ENCODE peak calls at places on chromosomes 3 and 15, in nine cellular contexts. A is cardiac muscle cell; E is suprapubic skin; N is HAP-1; U is lower lobe of right lung; M is cardiac fibroblast; R is CD8-positive, alpha-beta memory T cell; S is choroid plexus epithelial cell; J is AG10803. G is an unnamed sample.

GRCh38 chr3:127689266-127689860 is 16.6 kb downstream of the ABTB1 start:
- DNase-seq in S (no peak), U (peak), A (no peak), E (peak), R (no peak), M (no peak), N (no peak), J (no peak), G (no peak)

GRCh38 chr3:55292360-55292759 is 194.7 kb downstream of the WNT5A start:
- DNase-seq in J (no peak), M (no peak), R (no peak), E (no peak), A (no peak), N (no peak), U (no peak), S (no peak), G (no peak)

GRCh38 chr15:58698887-58699641 is 50.4 kb downstream of the ADAM10 start:
- DNase-seq in M (no peak), N (no peak), J (no peak), A (no peak), E (no peak), U (no peak), R (no peak), S (peak), G (no peak)

GRCh38 chr15:101176625-101177024 is 75.2 kb downstream of the CHSY1 start:
- DNase-seq in N (no peak), A (peak), R (no peak), J (no peak), S (peak), U (no peak), M (peak), E (peak), G (no peak)

GRCh38 chr15:81336568-81336967 is 12.6 kb upstream of the STARD5 start:
- DNase-seq in A (peak), U (no peak), M (peak), N (no peak), S (peak), E (no peak), J (peak), R (peak), G (peak)

GRCh38 chr3:126129408-126129891 is 45.5 kb upstream of the SLC41A3 start:
- DNase-seq in E (peak), N (no peak), R (no peak), J (no peak), A (peak), S (peak), M (peak), U (peak), G (no peak)

GRCh38 chr3:12798559-12799179 is 2.2 kb downstream of the CAND2 start:
- DNase-seq in R (no peak), S (no peak), N (no peak), M (no peak), U (no peak), A (no peak), E (no peak), J (no peak), G (no peak)

GRCh38 chr15:51866751-51867150 is 37.3 kb downstream of the TMOD3 start:
- DNase-seq in M (peak), R (no peak), J (no peak), A (no peak), E (no peak), U (no peak), S (no peak), N (no peak), G (no peak)

GRCh38 chr15:39079296-39079834 is 501.5 kb upstream of the THBS1 start:
- DNase-seq in A (peak), S (peak), E (no peak), N (no peak), M (peak), R (no peak), U (no peak), J (peak), G (peak)

GRCh38 chr3:131221731-131222130 is 159.8 kb upstream of the NUDT16 start:
- DNase-seq in M (peak), J (peak), E (no peak), R (no peak), S (peak), N (no peak), U (no peak), A (peak), G (peak)

GRCh38 chr3:141929341-141929995 is 53.0 kb downstream of the ATP1B3 start:
- DNase-seq in U (no peak), N (no peak), R (no peak), A (no peak), E (peak), M (no peak), S (no peak), J (no peak), G (no peak)

GRCh38 chr15:100310511-100310910 is 31.3 kb downstream of the ADAMTS17 start:
- DNase-seq in N (no peak), S (no peak), J (no peak), R (no peak), A (no peak), M (no peak), E (no peak), U (no peak), G (peak)

GRCh38 chr15:63586790-63587189 is 10.4 kb upstream of the FBXL22 start:
- DNase-seq in A (no peak), S (no peak), M (no peak), U (no peak), J (no peak), E (no peak), R (no peak), N (no peak), G (no peak)

GRCh38 chr15:60507596-60508424 is 28.9 kb upstream of the ICE2 start:
- DNase-seq in J (peak), A (peak), E (no peak), U (no peak), N (peak), R (peak), S (peak), M (peak), G (peak)

GRCh38 chr3:152193673-152194267 is 75.0 kb upstream of the MBNL1 start:
- DNase-seq in N (no peak), J (no peak), A (no peak), U (peak), E (no peak), M (no peak), R (peak), S (no peak), G (no peak)

GRCh38 chr3:180018588-180018987 is 18.1 kb downstream of the PEX5L start:
- DNase-seq in N (no peak), E (no peak), S (no peak), A (no peak), R (no peak), J (no peak), U (no peak), M (no peak), G (peak)

GRCh38 chr3:41769106-41769505 is 192.8 kb downstream of the ULK4 start:
- DNase-seq in M (no peak), R (no peak), U (no peak), N (no peak), J (no peak), E (no peak), A (no peak), S (no peak), G (no peak)

GRCh38 chr3:110419096-110419495 is 652.5 kb upstream of the NECTIN3 start:
- DNase-seq in J (no peak), A (peak), R (no peak), S (peak), U (no peak), M (peak), E (no peak), N (no peak), G (peak)

GRCh38 chr15:25736451-25736850 is 126.7 kb downstream of the ATP10A start:
- DNase-seq in N (no peak), U (no peak), M (no peak), A (peak), E (no peak), R (no peak), S (no peak), J (peak), G (no peak)

GRCh38 chr3:100708644-100708988 is 678 bp upstream of the TFG start:
- DNase-seq in R (no peak), N (no peak), E (no peak), A (no peak), M (no peak), U (no peak), J (no peak), S (no peak), G (peak)

GRCh38 chr3:133568294-133569014 is 5.0 kb upstream of the CDV3 start:
- DNase-seq in U (no peak), E (no peak), J (peak), A (peak), N (no peak), R (no peak), M (peak), S (peak), G (peak)

GRCh38 chr3:40490916-40491315 is 14.0 kb downstream of the ZNF619 start:
- DNase-seq in E (no peak), M (peak), A (no peak), S (peak), J (no peak), N (no peak), U (no peak), R (no peak), G (no peak)

GRCh38 chr3:111729087-111729846 is 129.8 kb upstream of the PHLDB2 start:
- DNase-seq in S (peak), R (no peak), E (no peak), J (peak), N (no peak), U (no peak), M (peak), A (peak), G (no peak)

GRCh38 chr3:64449026-64449425 is 223.8 kb upstream of the PRICKLE2 start:
- DNase-seq in U (no peak), J (no peak), M (no peak), S (no peak), R (no peak), N (no peak), E (no peak), A (no peak), G (no peak)

GRCh38 chr15:45732544-45733130 is 97.8 kb downstream of the SQOR start:
- DNase-seq in R (no peak), S (no peak), U (no peak), E (no peak), M (peak), J (no peak), N (no peak), A (no peak), G (no peak)

GRCh38 chr3:67863869-67864268 is 209.5 kb upstream of the SUCLG2 start:
- DNase-seq in E (no peak), J (no peak), A (no peak), U (no peak), N (peak), R (no peak), M (peak), S (peak), G (peak)

GRCh38 chr15:72203507-72203837 is 5.9 kb upstream of the GRAMD2A start:
- DNase-seq in S (peak), N (no peak), A (peak), M (peak), R (no peak), U (peak), J (peak), E (no peak), G (peak)

GRCh38 chr3:62201438-62202035 is 171.8 kb downstream of the FEZF2 start:
- DNase-seq in J (peak), E (no peak), M (peak), U (no peak), N (peak), A (peak), S (peak), R (no peak), G (peak)

GRCh38 chr15:67080118-67080899 is 14.9 kb downstream of the SMAD3 start:
- DNase-seq in A (peak), S (peak), J (peak), N (peak), R (no peak), M (peak), U (peak), E (no peak), G (no peak)
- H3K4me3 ChIP-seq in A (no peak), S (no peak), J (peak), N (no peak), R (no peak), M (no peak), U (no peak), E (peak), G (no peak)

GRCh38 chr3:174159629-174160028 is 699.5 kb upstream of the NAALADL2 start:
- DNase-seq in M (no peak), N (peak), A (no peak), R (no peak), J (no peak), S (no peak), U (no peak), E (no peak), G (no peak)

GRCh38 chr3:174158674-174159073 is 700.5 kb upstream of the NAALADL2 start:
- DNase-seq in N (no peak), E (no peak), J (peak), A (no peak), U (no peak), R (no peak), S (no peak), M (no peak), G (no peak)

GRCh38 chr3:174153875-174154274 is 705.3 kb upstream of the NAALADL2 start:
- DNase-seq in R (no peak), N (no peak), M (no peak), U (no peak), J (peak), S (no peak), E (no peak), A (no peak), G (no peak)

GRCh38 chr3:174156200-174156599 is 702.9 kb upstream of the NAALADL2 start:
- DNase-seq in R (no peak), S (peak), J (no peak), E (no peak), A (peak), M (peak), U (no peak), N (no peak), G (no peak)
- H3K4me3 ChIP-seq in R (no peak), S (peak), J (no peak), E (no peak), A (no peak), M (peak), U (no peak), N (no peak), G (no peak)

GRCh38 chr3:197508511-197508910 is 47.3 kb downstream of the BDH1 start:
- DNase-seq in U (no peak), M (no peak), J (no peak), A (no peak), N (no peak), R (no peak), S (no peak), E (no peak), G (no peak)

GRCh38 chr3:197508051-197508451 is 47.7 kb downstream of the BDH1 start:
- DNase-seq in R (no peak), S (no peak), N (no peak), A (no peak), E (no peak), J (no peak), U (no peak), M (no peak), G (no peak)

GRCh38 chr3:197507541-197507940 is 48.2 kb downstream of the BDH1 start:
- DNase-seq in M (no peak), E (no peak), S (no peak), J (no peak), A (no peak), U (no peak), R (no peak), N (no peak), G (no peak)

GRCh38 chr3:197510642-197511018 is 45.1 kb downstream of the BDH1 start:
- DNase-seq in S (no peak), M (no peak), E (no peak), A (no peak), R (no peak), J (no peak), N (no peak), U (peak), G (no peak)

GRCh38 chr3:197508924-197509775 is 46.6 kb downstream of the BDH1 start:
- DNase-seq in S (no peak), J (no peak), A (no peak), U (no peak), R (no peak), E (no peak), N (no peak), M (no peak), G (no peak)
- H3K4me3 ChIP-seq in S (no peak), J (peak), A (no peak), U (peak), R (peak), E (peak), N (no peak), M (peak), G (no peak)

GRCh38 chr15:44728576-44729393 is 7.5 kb upstream of the TRIM69 start:
- DNase-seq in M (peak), J (peak), U (peak), A (peak), R (peak), E (peak), S (peak), N (peak), G (peak)

GRCh38 chr15:44726136-44726535 is 10.2 kb upstream of the TRIM69 start:
- DNase-seq in N (no peak), E (no peak), A (peak), U (no peak), R (no peak), J (peak), S (peak), M (peak), G (peak)

GRCh38 chr15:44729394-44729913 is 6.9 kb upstream of the TRIM69 start:
- DNase-seq in R (no peak), A (peak), U (peak), E (no peak), N (peak), M (peak), S (no peak), J (no peak), G (peak)

GRCh38 chr15:44727462-44728231 is 8.7 kb upstream of the TRIM69 start:
- DNase-seq in J (no peak), E (no peak), M (no peak), N (no peak), U (no peak), S (no peak), R (no peak), A (no peak), G (peak)

DNA sequence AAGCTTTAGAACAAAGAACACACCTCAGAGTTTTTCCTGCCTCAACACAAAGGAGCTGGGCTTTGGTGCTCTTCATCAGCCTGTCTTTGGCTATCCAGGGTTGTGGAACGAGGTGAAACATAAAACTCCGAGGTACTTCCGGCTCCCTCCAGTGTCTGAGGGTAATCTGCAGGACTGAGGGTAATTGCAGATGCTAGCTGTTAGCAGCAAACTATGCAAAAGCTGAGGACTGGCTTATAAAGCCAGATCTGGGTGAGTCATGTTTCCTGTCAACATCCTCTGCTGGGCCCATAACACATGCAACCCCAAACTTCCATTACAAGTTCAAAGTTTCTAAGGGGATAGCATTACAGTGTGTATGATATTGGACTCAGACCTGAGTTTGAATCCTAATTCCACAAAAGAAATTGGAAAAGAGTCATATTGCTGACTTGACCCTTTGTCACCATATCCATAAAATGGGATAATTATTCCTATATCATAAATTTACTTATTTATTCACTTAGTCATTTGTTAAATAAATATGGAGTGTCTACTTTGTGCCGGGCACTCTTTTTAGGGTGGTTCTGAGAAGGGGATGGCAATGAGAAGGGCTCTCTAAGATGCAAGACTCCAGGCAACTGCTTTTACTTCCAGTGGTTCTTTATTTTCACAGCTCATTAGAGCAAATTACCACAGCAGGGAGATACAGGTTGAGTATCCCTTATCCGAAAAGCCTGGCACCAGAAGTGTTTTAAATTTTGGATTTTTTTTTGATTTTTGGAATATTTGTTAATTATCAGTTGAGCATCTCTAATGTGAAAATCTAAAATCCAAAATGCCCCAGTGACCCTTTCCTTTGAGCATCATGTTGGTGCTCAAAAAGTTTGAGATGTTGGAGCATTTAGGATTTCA is 9.5 kb upstream of the TRIM69 start:
- DNase-seq in U (no peak), M (peak), A (peak), R (peak), N (no peak), J (peak), S (peak), E (no peak), G (peak)
- H3K4me3 ChIP-seq in U (peak), M (no peak), A (no peak), R (peak), N (no peak), J (peak), S (no peak), E (peak), G (no peak)

GRCh38 chr3:107668398-107668797 is 145.6 kb downstream of the BBX start:
- DNase-seq in J (no peak), U (no peak), N (peak), A (no peak), M (no peak), E (no peak), R (no peak), S (no peak), G (no peak)
- H3K4me3 ChIP-seq in J (no peak), U (no peak), N (no peak), A (no peak), M (no peak), E (no peak), R (no peak), S (no peak), G (no peak)

GRCh38 chr3:49518441-49518840 is 35.8 kb upstream of the BSN start:
- DNase-seq in S (no peak), U (no peak), E (no peak), J (no peak), N (no peak), R (no peak), A (no peak), M (no peak), G (no peak)
- H3K4me3 ChIP-seq in S (no peak), U (no peak), E (no peak), J (no peak), N (no peak), R (no peak), A (no peak), M (no peak), G (no peak)

GRCh38 chr3:172143060-172143451 is 103.7 kb downstream of the FNDC3B start:
- DNase-seq in R (no peak), N (no peak), A (no peak), J (no peak), U (no peak), M (no peak), S (no peak), E (no peak), G (no peak)
- H3K4me3 ChIP-seq in R (no peak), N (no peak), A (no peak), J (no peak), U (no peak), M (no peak), S (no peak), E (no peak), G (no peak)

GRCh38 chr15:27846722-27847420 is 252.2 kb downstream of the OCA2 start:
- DNase-seq in S (no peak), N (no peak), M (no peak), R (no peak), A (no peak), J (no peak), E (no peak), U (no peak), G (no peak)
- H3K4me3 ChIP-seq in S (no peak), N (no peak), M (no peak), R (no peak), A (no peak), J (no peak), E (no peak), U (no peak), G (no peak)

GRCh38 chr3:54087581-54088410 is 34.6 kb upstream of the CACNA2D3 start:
- DNase-seq in U (peak), E (no peak), A (peak), J (no peak), S (no peak), R (no peak), M (peak), N (no peak), G (no peak)
- H3K4me3 ChIP-seq in U (peak), E (peak), A (peak), J (no peak), S (no peak), R (no peak), M (no peak), N (no peak), G (no peak)

GRCh38 chr3:46701211-46701939 is at the start of gene TMIE:
- DNase-seq in E (no peak), J (no peak), S (no peak), M (no peak), R (no peak), A (no peak), N (no peak), U (no peak), G (no peak)
- H3K4me3 ChIP-seq in E (peak), J (no peak), S (no peak), M (no peak), R (no peak), A (peak), N (no peak), U (peak), G (no peak)